ENCODE peak calls at places on chromosome 11, in nine cellular contexts. One of them, this sample, is unnamed.
A peak's percentile ranks its signal among the peaks of the same experiment; 100 is the strongest.

GRCh38 chr11:17861036-17861755 is 126.6 kb downstream of the KCNC1 start:
- DNase-seq in HEK293T: no peak
- DNase-seq in AG04449: no peak
- DNase-seq in brain microvascular endothelial cell: no peak
- DNase-seq in SK-N-SH: no peak
- DNase-seq in hippocampal formation: no peak
- DNase-seq in iPS-NIHi11: no peak
- DNase-seq in effector memory CD8-positive, alpha-beta T cell: no peak
- DNase-seq in CD8-positive, alpha-beta memory T cell: no peak
- DNase-seq in this sample: no peak

GRCh38 chr11:99154277-99154676 is 133.5 kb downstream of the CNTN5 start:
- DNase-seq in brain microvascular endothelial cell: no peak
- DNase-seq in effector memory CD8-positive, alpha-beta T cell: no peak
- DNase-seq in CD8-positive, alpha-beta memory T cell: no peak
- DNase-seq in AG04449: no peak
- DNase-seq in HEK293T: no peak
- DNase-seq in iPS-NIHi11: no peak
- DNase-seq in hippocampal formation: no peak
- DNase-seq in SK-N-SH: no peak
- DNase-seq in this sample: no peak

GRCh38 chr11:65555693-65556231 is 2.4 kb downstream of the LTBP3 start:
- DNase-seq in brain microvascular endothelial cell: peak; percentile 76
- DNase-seq in effector memory CD8-positive, alpha-beta T cell: no peak
- DNase-seq in HEK293T: no peak
- DNase-seq in SK-N-SH: peak; percentile 64
- DNase-seq in iPS-NIHi11: no peak
- DNase-seq in AG04449: no peak
- DNase-seq in hippocampal formation: no peak
- DNase-seq in CD8-positive, alpha-beta memory T cell: no peak
- DNase-seq in this sample: no peak

GRCh38 chr11:20137637-20138036 is 22.6 kb downstream of the DBX1 start:
- DNase-seq in iPS-NIHi11: no peak
- DNase-seq in CD8-positive, alpha-beta memory T cell: no peak
- DNase-seq in brain microvascular endothelial cell: no peak
- DNase-seq in HEK293T: no peak
- DNase-seq in effector memory CD8-positive, alpha-beta T cell: no peak
- DNase-seq in hippocampal formation: no peak
- DNase-seq in SK-N-SH: no peak
- DNase-seq in AG04449: no peak
- DNase-seq in this sample: no peak

GRCh38 chr11:119323532-119324033 is 6.7 kb upstream of the MCAM start:
- DNase-seq in CD8-positive, alpha-beta memory T cell: peak; percentile 56
- DNase-seq in HEK293T: peak; percentile 71
- DNase-seq in SK-N-SH: peak; percentile 86
- DNase-seq in iPS-NIHi11: peak; percentile 76
- DNase-seq in hippocampal formation: no peak
- DNase-seq in effector memory CD8-positive, alpha-beta T cell: peak; percentile 80
- DNase-seq in AG04449: no peak
- DNase-seq in brain microvascular endothelial cell: peak; percentile 74
- DNase-seq in this sample: peak; percentile 81

GRCh38 chr11:115869780-115870431 is 365.7 kb upstream of the CADM1 start:
- DNase-seq in hippocampal formation: no peak
- DNase-seq in CD8-positive, alpha-beta memory T cell: no peak
- DNase-seq in iPS-NIHi11: peak; percentile 71
- DNase-seq in HEK293T: peak; percentile 70
- DNase-seq in AG04449: no peak
- DNase-seq in SK-N-SH: peak; percentile 55
- DNase-seq in brain microvascular endothelial cell: no peak
- DNase-seq in effector memory CD8-positive, alpha-beta T cell: no peak
- DNase-seq in this sample: no peak

GRCh38 chr11:70230840-70231710 is 28.0 kb downstream of the FADD start:
- DNase-seq in brain microvascular endothelial cell: no peak
- DNase-seq in SK-N-SH: no peak
- DNase-seq in effector memory CD8-positive, alpha-beta T cell: no peak
- DNase-seq in AG04449: no peak
- DNase-seq in iPS-NIHi11: no peak
- DNase-seq in hippocampal formation: no peak
- DNase-seq in CD8-positive, alpha-beta memory T cell: no peak
- DNase-seq in HEK293T: no peak
- DNase-seq in this sample: no peak

GRCh38 chr11:18010271-18010670 is 2.6 kb downstream of the SERGEF start:
- DNase-seq in effector memory CD8-positive, alpha-beta T cell: no peak
- DNase-seq in HEK293T: no peak
- DNase-seq in AG04449: no peak
- DNase-seq in hippocampal formation: no peak
- DNase-seq in brain microvascular endothelial cell: no peak
- DNase-seq in CD8-positive, alpha-beta memory T cell: peak; percentile 18
- DNase-seq in SK-N-SH: no peak
- DNase-seq in iPS-NIHi11: no peak
- DNase-seq in this sample: no peak

GRCh38 chr11:6437423-6437822 is 3.4 kb downstream of the HPX start:
- DNase-seq in brain microvascular endothelial cell: no peak
- DNase-seq in HEK293T: no peak
- DNase-seq in iPS-NIHi11: no peak
- DNase-seq in AG04449: no peak
- DNase-seq in hippocampal formation: no peak
- DNase-seq in CD8-positive, alpha-beta memory T cell: no peak
- DNase-seq in effector memory CD8-positive, alpha-beta T cell: no peak
- DNase-seq in SK-N-SH: no peak
- DNase-seq in this sample: no peak

GRCh38 chr11:79864882-79865281 is 424.1 kb upstream of the TENM4 start:
- DNase-seq in brain microvascular endothelial cell: peak; percentile 1
- DNase-seq in HEK293T: no peak
- DNase-seq in CD8-positive, alpha-beta memory T cell: no peak
- DNase-seq in iPS-NIHi11: no peak
- DNase-seq in AG04449: no peak
- DNase-seq in SK-N-SH: no peak
- DNase-seq in hippocampal formation: no peak
- DNase-seq in effector memory CD8-positive, alpha-beta T cell: no peak
- DNase-seq in this sample: no peak

GRCh38 chr11:64745523-64746328 is 1.8 kb upstream of the RASGRP2 start:
- DNase-seq in SK-N-SH: peak; percentile 96
- DNase-seq in brain microvascular endothelial cell: peak; percentile 47
- DNase-seq in AG04449: no peak
- DNase-seq in iPS-NIHi11: peak; percentile 94
- DNase-seq in effector memory CD8-positive, alpha-beta T cell: peak; percentile 85
- DNase-seq in hippocampal formation: no peak
- DNase-seq in CD8-positive, alpha-beta memory T cell: peak; percentile 89
- DNase-seq in HEK293T: no peak
- DNase-seq in this sample: peak; percentile 86

GRCh38 chr11:2401436-2401984 is 960 bp downstream of the TSSC4 start:
- DNase-seq in SK-N-SH: no peak
- DNase-seq in HEK293T: no peak
- DNase-seq in iPS-NIHi11: no peak
- DNase-seq in brain microvascular endothelial cell: no peak
- DNase-seq in hippocampal formation: no peak
- DNase-seq in AG04449: no peak
- DNase-seq in CD8-positive, alpha-beta memory T cell: no peak
- DNase-seq in effector memory CD8-positive, alpha-beta T cell: no peak
- DNase-seq in this sample: no peak

GRCh38 chr11:68753300-68753699 is 2.0 kb upstream of the TESMIN start:
- DNase-seq in iPS-NIHi11: no peak
- DNase-seq in SK-N-SH: no peak
- DNase-seq in HEK293T: no peak
- DNase-seq in AG04449: no peak
- DNase-seq in hippocampal formation: no peak
- DNase-seq in effector memory CD8-positive, alpha-beta T cell: no peak
- DNase-seq in CD8-positive, alpha-beta memory T cell: no peak
- DNase-seq in brain microvascular endothelial cell: no peak
- DNase-seq in this sample: no peak

GRCh38 chr11:43578346-43579170 is 102.0 kb upstream of the HSD17B12 start:
- DNase-seq in CD8-positive, alpha-beta memory T cell: no peak
- DNase-seq in HEK293T: no peak
- DNase-seq in hippocampal formation: no peak
- DNase-seq in iPS-NIHi11: no peak
- DNase-seq in SK-N-SH: no peak
- DNase-seq in effector memory CD8-positive, alpha-beta T cell: no peak
- DNase-seq in AG04449: no peak
- DNase-seq in brain microvascular endothelial cell: peak; percentile 46
- DNase-seq in this sample: no peak

GRCh38 chr11:104221455-104221854 is 57.5 kb upstream of the PDGFD start:
- DNase-seq in hippocampal formation: no peak
- DNase-seq in SK-N-SH: no peak
- DNase-seq in effector memory CD8-positive, alpha-beta T cell: no peak
- DNase-seq in brain microvascular endothelial cell: no peak
- DNase-seq in HEK293T: no peak
- DNase-seq in iPS-NIHi11: no peak
- DNase-seq in CD8-positive, alpha-beta memory T cell: no peak
- DNase-seq in AG04449: no peak
- DNase-seq in this sample: no peak

GRCh38 chr11:2113776-2114175 is 25.4 kb downstream of the IGF2 start:
- DNase-seq in brain microvascular endothelial cell: no peak
- DNase-seq in SK-N-SH: no peak
- DNase-seq in effector memory CD8-positive, alpha-beta T cell: no peak
- DNase-seq in AG04449: no peak
- DNase-seq in HEK293T: no peak
- DNase-seq in hippocampal formation: no peak
- DNase-seq in CD8-positive, alpha-beta memory T cell: no peak
- DNase-seq in iPS-NIHi11: no peak
- DNase-seq in this sample: no peak

GRCh38 chr11:10581481-10582019 is 13.1 kb upstream of the LYVE1 start:
- DNase-seq in effector memory CD8-positive, alpha-beta T cell: no peak
- DNase-seq in iPS-NIHi11: no peak
- DNase-seq in CD8-positive, alpha-beta memory T cell: no peak
- DNase-seq in brain microvascular endothelial cell: no peak
- DNase-seq in AG04449: no peak
- DNase-seq in SK-N-SH: no peak
- DNase-seq in hippocampal formation: no peak
- DNase-seq in HEK293T: no peak
- DNase-seq in this sample: no peak

GRCh38 chr11:120630100-120630499 is 118.6 kb downstream of the GRIK4 start:
- DNase-seq in AG04449: no peak
- DNase-seq in HEK293T: no peak
- DNase-seq in hippocampal formation: no peak
- DNase-seq in CD8-positive, alpha-beta memory T cell: no peak
- DNase-seq in SK-N-SH: no peak
- DNase-seq in brain microvascular endothelial cell: no peak
- DNase-seq in effector memory CD8-positive, alpha-beta T cell: no peak
- DNase-seq in iPS-NIHi11: no peak
- DNase-seq in this sample: no peak

GRCh38 chr11:46719048-46719542 is at the start of gene F2:
- DNase-seq in iPS-NIHi11: no peak
- DNase-seq in CD8-positive, alpha-beta memory T cell: no peak
- DNase-seq in AG04449: no peak
- DNase-seq in SK-N-SH: no peak
- DNase-seq in hippocampal formation: no peak
- DNase-seq in brain microvascular endothelial cell: no peak
- DNase-seq in HEK293T: no peak
- DNase-seq in effector memory CD8-positive, alpha-beta T cell: no peak
- DNase-seq in this sample: no peak

GRCh38 chr11:17724020-17724908 is 4.9 kb downstream of the MYOD1 start:
- DNase-seq in AG04449: no peak
- DNase-seq in SK-N-SH: no peak
- DNase-seq in CD8-positive, alpha-beta memory T cell: no peak
- DNase-seq in HEK293T: no peak
- DNase-seq in hippocampal formation: no peak
- DNase-seq in effector memory CD8-positive, alpha-beta T cell: no peak
- DNase-seq in brain microvascular endothelial cell: no peak
- DNase-seq in iPS-NIHi11: no peak
- DNase-seq in this sample: no peak

GRCh38 chr11:35247428-35247827 is 108.5 kb downstream of the CD44 start:
- DNase-seq in iPS-NIHi11: no peak
- DNase-seq in hippocampal formation: no peak
- DNase-seq in SK-N-SH: no peak
- DNase-seq in HEK293T: no peak
- DNase-seq in CD8-positive, alpha-beta memory T cell: peak; percentile 92
- DNase-seq in AG04449: no peak
- DNase-seq in effector memory CD8-positive, alpha-beta T cell: peak; percentile 83
- DNase-seq in brain microvascular endothelial cell: no peak
- DNase-seq in this sample: peak; percentile 75

GRCh38 chr11:130819561-130819960 is 96.7 kb downstream of the SNX19 start:
- DNase-seq in AG04449: no peak
- DNase-seq in effector memory CD8-positive, alpha-beta T cell: no peak
- DNase-seq in SK-N-SH: no peak
- DNase-seq in HEK293T: no peak
- DNase-seq in CD8-positive, alpha-beta memory T cell: no peak
- DNase-seq in hippocampal formation: no peak
- DNase-seq in iPS-NIHi11: no peak
- DNase-seq in brain microvascular endothelial cell: no peak
- DNase-seq in this sample: no peak

GRCh38 chr11:2931771-2932738 is 2.8 kb upstream of the PHLDA2 start:
- DNase-seq in SK-N-SH: peak; percentile 29
- DNase-seq in brain microvascular endothelial cell: no peak
- DNase-seq in iPS-NIHi11: no peak
- DNase-seq in hippocampal formation: no peak
- DNase-seq in effector memory CD8-positive, alpha-beta T cell: no peak
- DNase-seq in HEK293T: no peak
- DNase-seq in CD8-positive, alpha-beta memory T cell: no peak
- DNase-seq in AG04449: no peak
- DNase-seq in this sample: no peak

GRCh38 chr11:121354192-121354591 is 61.6 kb downstream of the SC5D start:
- DNase-seq in SK-N-SH: no peak
- DNase-seq in effector memory CD8-positive, alpha-beta T cell: no peak
- DNase-seq in CD8-positive, alpha-beta memory T cell: no peak
- DNase-seq in iPS-NIHi11: no peak
- DNase-seq in AG04449: no peak
- DNase-seq in HEK293T: no peak
- DNase-seq in hippocampal formation: no peak
- DNase-seq in brain microvascular endothelial cell: no peak
- DNase-seq in this sample: no peak

GRCh38 chr11:42066113-42066512 is 606.7 kb upstream of the LRRC4C start:
- DNase-seq in effector memory CD8-positive, alpha-beta T cell: no peak
- DNase-seq in iPS-NIHi11: no peak
- DNase-seq in hippocampal formation: no peak
- DNase-seq in CD8-positive, alpha-beta memory T cell: no peak
- DNase-seq in AG04449: no peak
- DNase-seq in brain microvascular endothelial cell: peak; percentile 71
- DNase-seq in HEK293T: no peak
- DNase-seq in SK-N-SH: no peak
- DNase-seq in this sample: no peak

GRCh38 chr11:65872555-65873279 is at the start of gene EFEMP2:
- DNase-seq in SK-N-SH: peak; percentile 79
- DNase-seq in effector memory CD8-positive, alpha-beta T cell: no peak
- DNase-seq in AG04449: no peak
- DNase-seq in iPS-NIHi11: peak; percentile 65
- DNase-seq in CD8-positive, alpha-beta memory T cell: no peak
- DNase-seq in brain microvascular endothelial cell: no peak
- DNase-seq in HEK293T: no peak
- DNase-seq in hippocampal formation: no peak
- DNase-seq in this sample: no peak

GRCh38 chr11:45617886-45618601 is 47.4 kb downstream of the CHST1 start:
- DNase-seq in hippocampal formation: no peak
- DNase-seq in HEK293T: no peak
- DNase-seq in brain microvascular endothelial cell: no peak
- DNase-seq in iPS-NIHi11: no peak
- DNase-seq in CD8-positive, alpha-beta memory T cell: no peak
- DNase-seq in AG04449: no peak
- DNase-seq in effector memory CD8-positive, alpha-beta T cell: no peak
- DNase-seq in SK-N-SH: no peak
- DNase-seq in this sample: no peak

GRCh38 chr11:122085712-122086111 is 30.3 kb downstream of the BLID start:
- DNase-seq in HEK293T: no peak
- DNase-seq in AG04449: no peak
- DNase-seq in hippocampal formation: no peak
- DNase-seq in iPS-NIHi11: no peak
- DNase-seq in brain microvascular endothelial cell: no peak
- DNase-seq in CD8-positive, alpha-beta memory T cell: no peak
- DNase-seq in effector memory CD8-positive, alpha-beta T cell: no peak
- DNase-seq in SK-N-SH: no peak
- DNase-seq in this sample: no peak

GRCh38 chr11:60947666-60948065 is 4.3 kb downstream of the SLC15A3 start:
- DNase-seq in HEK293T: no peak
- DNase-seq in effector memory CD8-positive, alpha-beta T cell: no peak
- DNase-seq in hippocampal formation: peak; percentile 54
- DNase-seq in brain microvascular endothelial cell: no peak
- DNase-seq in CD8-positive, alpha-beta memory T cell: no peak
- DNase-seq in AG04449: no peak
- DNase-seq in iPS-NIHi11: no peak
- DNase-seq in SK-N-SH: no peak
- DNase-seq in this sample: no peak

GRCh38 chr11:68326334-68327215 is 14.2 kb downstream of the LRP5 start:
- DNase-seq in iPS-NIHi11: no peak
- DNase-seq in SK-N-SH: peak; percentile 15
- DNase-seq in HEK293T: no peak
- DNase-seq in hippocampal formation: no peak
- DNase-seq in effector memory CD8-positive, alpha-beta T cell: no peak
- DNase-seq in brain microvascular endothelial cell: no peak
- DNase-seq in CD8-positive, alpha-beta memory T cell: no peak
- DNase-seq in AG04449: no peak
- DNase-seq in this sample: no peak

GRCh38 chr11:71563401-71563800 is 2.0 kb upstream of the KRTAP5-10 start:
- DNase-seq in AG04449: peak; percentile 4
- DNase-seq in brain microvascular endothelial cell: peak; percentile 72
- DNase-seq in SK-N-SH: peak; percentile 65
- DNase-seq in effector memory CD8-positive, alpha-beta T cell: no peak
- DNase-seq in iPS-NIHi11: peak; percentile 71
- DNase-seq in hippocampal formation: no peak
- DNase-seq in CD8-positive, alpha-beta memory T cell: no peak
- DNase-seq in HEK293T: peak; percentile 67
- DNase-seq in this sample: no peak

This sample was measured in activated gamma-delta T cell treated with Interleukin-2 at 50 U/mL for 16 hours.